ENCODE peak calls at places on chromosomes 1 and 21, in ten cellular contexts. Q is RWPE2, P is kidney epithelial cell, A is fibroblast of pulmonary artery, B is dorsolateral prefrontal cortex, E is endodermal cell, G is astrocyte of the cerebellum, C is A549, H is WTC11, S is AG04450. N is an unnamed sample.

GRCh38 chr1:160416369-160416768 is 16.0 kb downstream of the VANGL2 start:
- DNase-seq in Q (no peak), P (no peak), A (peak; percentile 65), B (no peak), E (peak; percentile 86), G (no peak), C (peak; percentile 59), H (peak; percentile 47), S (no peak), N (no peak)

GRCh38 chr1:209620484-209620879 is 31.7 kb downstream of the LAMB3 start:
- DNase-seq in Q (no peak), P (no peak), A (peak; percentile 45), B (no peak), E (no peak), G (no peak), C (no peak), H (no peak), S (no peak), N (no peak)

GRCh38 chr21:46120301-46121285 is 22.7 kb downstream of the COL6A2 start:
- DNase-seq in Q (peak; percentile 53), P (no peak), A (no peak), B (peak; percentile 33), E (peak; percentile 34), G (no peak), C (no peak), H (peak; percentile 6), S (no peak), N (peak; percentile 6)

GRCh38 chr1:24486296-24487065 is 16.2 kb upstream of the RCAN3 start:
- DNase-seq in Q (no peak), P (no peak), A (no peak), B (no peak), E (no peak), G (no peak), C (no peak), H (no peak), S (no peak), N (no peak)

GRCh38 chr21:26732442-26733221 is 112.6 kb downstream of the ADAMTS1 start:
- DNase-seq in Q (no peak), P (peak; percentile 18), A (peak; percentile 68), B (peak; percentile 58), E (peak; percentile 89), G (peak; percentile 32), C (peak; percentile 10), H (peak; percentile 66), S (peak; percentile 13), N (peak; percentile 34)

GRCh38 chr1:206696812-206697585 is 12.3 kb downstream of the MAPKAPK2 start:
- DNase-seq in Q (peak; percentile 3), P (no peak), A (peak; percentile 61), B (no peak), E (no peak), G (no peak), C (no peak), H (no peak), S (no peak), N (no peak)

GRCh38 chr21:45699966-45700365 is 56.4 kb downstream of the PCBP3 start:
- DNase-seq in Q (no peak), P (no peak), A (no peak), B (no peak), E (no peak), G (no peak), C (no peak), H (no peak), S (no peak), N (no peak)

GRCh38 chr1:42928859-42929258 is 29.8 kb downstream of the SLC2A1 start:
- DNase-seq in Q (no peak), P (no peak), A (no peak), B (peak; percentile 26), E (peak; percentile 42), G (no peak), C (no peak), H (no peak), S (no peak), N (no peak)

GRCh38 chr1:186977266-186977957 is 148.7 kb downstream of the PLA2G4A start:
- DNase-seq in Q (no peak), P (no peak), A (peak; percentile 22), B (no peak), E (no peak), G (peak; percentile 42), C (no peak), H (no peak), S (no peak), N (no peak)

GRCh38 chr1:198465201-198466144 is 75.0 kb downstream of the ATP6V1G3 start:
- DNase-seq in Q (no peak), P (no peak), A (peak; percentile 80), B (no peak), E (no peak), G (peak; percentile 41), C (peak; percentile 46), H (no peak), S (peak; percentile 41), N (no peak)

GRCh38 chr1:32205401-32206370 is at the start of gene IQCC:
- DNase-seq in Q (peak; percentile 90), P (peak; percentile 34), A (peak; percentile 80), B (peak; percentile 93), E (peak; percentile 96), G (no peak), C (peak; percentile 81), H (peak; percentile 94), S (no peak), N (peak; percentile 87)
- TF ChIP-seq CTCF in Q (peak; percentile 22), P (no peak), A (no peak), B (no peak), E (peak; percentile 56), G (no peak), C (no peak), H (no peak), S (no peak), N (peak; percentile 48)

DNA sequence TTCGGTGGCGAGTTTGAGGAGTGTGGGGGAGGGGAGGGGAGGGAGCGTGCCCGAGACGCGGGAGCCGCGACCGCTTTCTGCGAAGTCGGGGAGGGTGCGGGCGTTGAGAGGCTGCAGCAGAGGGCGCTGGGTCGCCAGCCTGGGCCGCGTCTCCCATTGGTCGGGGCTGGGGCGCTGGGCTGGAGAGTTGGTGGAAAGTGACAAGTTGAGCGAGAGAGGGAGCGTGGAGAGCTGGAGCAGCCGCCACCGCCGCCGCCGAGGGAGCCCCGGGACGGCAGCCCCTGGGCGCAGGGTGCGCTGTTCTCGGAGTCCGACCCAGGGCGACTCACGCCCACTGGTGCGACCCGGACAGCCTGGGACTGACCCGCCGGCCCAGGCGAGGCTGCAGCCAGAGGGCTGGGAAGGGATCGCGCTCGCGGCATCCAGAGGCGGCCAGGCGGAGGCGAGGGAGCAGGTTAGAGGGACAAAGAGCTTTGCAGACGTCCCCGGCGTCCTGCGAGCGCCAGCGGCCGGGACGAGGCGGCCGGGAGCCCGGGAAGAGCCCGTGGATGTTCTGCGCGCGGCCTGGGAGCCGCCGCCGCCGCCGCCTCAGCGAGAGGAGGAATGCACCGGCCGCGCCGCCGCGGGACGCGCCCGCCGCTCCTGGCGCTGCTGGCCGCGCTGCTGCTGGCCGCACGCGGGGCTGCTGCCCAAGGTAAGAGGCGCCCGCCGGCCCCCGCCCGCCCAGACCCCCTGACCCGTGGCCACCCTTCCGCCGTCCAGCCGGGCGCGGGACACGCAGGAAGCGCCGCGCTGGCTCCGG is at the start of gene ROR1:
- DNase-seq in Q (peak; percentile 77), P (peak; percentile 43), A (peak; percentile 87), B (peak; percentile 88), E (peak; percentile 97), G (peak; percentile 57), C (peak; percentile 89), H (peak; percentile 95), S (no peak), N (peak; percentile 85)
- TF ChIP-seq CTCF in Q (peak; percentile 82), P (peak; percentile 82), A (peak; percentile 58), B (peak; percentile 66), E (peak; percentile 76), G (peak; percentile 71), C (peak; percentile 51), H (no peak), S (peak; percentile 63), N (peak; percentile 66)

GRCh38 chr1:16924216-16924918 is 2.6 kb downstream of the CROCC start:
- DNase-seq in Q (peak; percentile 76), P (no peak), A (no peak), B (no peak), E (peak; percentile 39), G (no peak), C (no peak), H (no peak), S (no peak), N (no peak)

GRCh38 chr1:16926491-16927195 is 4.9 kb downstream of the CROCC start:
- DNase-seq in Q (no peak), P (no peak), A (no peak), B (no peak), E (peak; percentile 73), G (peak; percentile 53), C (no peak), H (no peak), S (no peak), N (no peak)

GRCh38 chr1:16925635-16926490 is 4.1 kb downstream of the CROCC start:
- DNase-seq in Q (peak; percentile 96), P (no peak), A (no peak), B (no peak), E (no peak), G (no peak), C (no peak), H (no peak), S (no peak), N (no peak)

GRCh38 chr1:16922885-16923431 is 1.2 kb downstream of the CROCC start:
- DNase-seq in Q (peak; percentile 65), P (no peak), A (no peak), B (no peak), E (no peak), G (no peak), C (no peak), H (no peak), S (no peak), N (no peak)

DNA sequence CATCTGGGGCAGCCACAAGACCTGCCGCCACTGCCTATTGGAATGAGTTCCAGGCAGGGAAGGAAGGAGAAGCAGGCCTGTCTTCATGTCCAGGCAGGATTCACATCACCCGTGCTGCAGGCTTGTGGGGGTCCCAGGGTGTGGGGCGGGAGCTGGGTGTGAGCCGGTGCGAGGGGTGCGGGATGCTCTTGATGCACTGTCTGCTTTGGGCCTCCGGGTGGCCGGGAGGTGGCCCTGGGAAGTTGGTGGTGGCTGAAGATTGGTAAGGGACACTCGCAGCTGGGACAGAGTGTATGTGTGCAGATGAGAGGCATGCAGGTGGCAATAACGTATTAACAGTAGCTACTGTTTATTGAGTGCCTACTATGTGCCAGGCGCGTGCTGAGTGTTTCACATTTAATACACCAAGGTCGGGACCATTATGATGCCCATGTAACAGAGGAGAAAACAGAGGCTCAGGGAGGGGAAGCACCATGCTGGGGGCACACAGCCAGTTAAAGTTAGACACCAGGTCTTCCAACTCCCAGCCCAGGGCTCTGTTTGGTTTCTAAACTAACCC is 3.3 kb downstream of the CROCC start:
- DNase-seq in Q (peak; percentile 76), P (no peak), A (no peak), B (no peak), E (peak; percentile 58), G (no peak), C (no peak), H (no peak), S (no peak), N (no peak)
- TF ChIP-seq CTCF in Q (no peak), P (peak; percentile 36), A (no peak), B (no peak), E (peak; percentile 49), G (peak; percentile 10), C (no peak), H (no peak), S (peak; percentile 19), N (no peak)

DNA sequence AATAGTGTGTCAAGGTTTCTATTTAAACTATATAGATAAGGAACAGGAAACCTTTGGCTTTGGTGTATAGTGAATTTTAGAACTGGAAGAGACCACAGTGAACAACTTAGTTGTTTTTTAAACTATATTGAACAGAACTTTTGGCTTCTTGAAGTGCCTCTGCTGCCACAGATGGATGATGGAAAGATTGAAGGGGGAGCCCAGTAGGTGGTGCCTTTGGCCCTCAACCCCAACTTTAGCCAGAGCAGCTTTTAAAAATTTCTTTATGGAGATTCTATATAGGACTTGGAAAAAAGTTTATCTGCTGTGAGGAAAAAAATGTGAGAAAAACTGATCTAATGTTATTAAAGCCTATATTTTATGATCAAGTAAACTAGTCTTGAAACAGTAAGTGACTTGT is 50.2 kb downstream of the SWT1 start:
- DNase-seq in Q (no peak), P (no peak), A (no peak), B (no peak), E (no peak), G (no peak), C (no peak), H (no peak), S (no peak), N (no peak)
- TF ChIP-seq CTCF in Q (peak; percentile 6), P (no peak), A (no peak), B (no peak), E (no peak), G (no peak), C (no peak), H (no peak), S (no peak), N (no peak)